ENCODE peak calls at places on chromosomes 13 and 19, in nine cellular contexts. S, F, J, G, A, Q, K, P and T are unnamed samples.

GRCh38 chr13:101596803-101597202 is 144.3 kb downstream of the ITGBL1 start:
- DNase-seq in K (no peak), S (no peak), P (no peak), G (no peak), A (no peak), J (no peak), F (no peak), Q (no peak), T (no peak)

GRCh38 chr19:8355631-8356402 is 8.1 kb upstream of the ANGPTL4 start:
- DNase-seq in P (no peak), S (no peak), Q (no peak), K (peak; percentile 47), F (no peak), J (no peak), G (peak; percentile 97), A (no peak), T (no peak)

GRCh38 chr19:15161028-15161984 is 39.5 kb downstream of the NOTCH3 start:
- DNase-seq in Q (no peak), F (peak; percentile 32), J (no peak), K (peak; percentile 35), A (peak; percentile 68), P (peak; percentile 43), S (no peak), G (no peak), T (no peak)

GRCh38 chr13:105213512-105213911 is 1322.0 kb downstream of the EFNB2 start:
- DNase-seq in G (peak; percentile 7), K (no peak), S (no peak), Q (no peak), F (no peak), P (peak; percentile 21), A (no peak), J (no peak), T (no peak)

GRCh38 chr13:94195715-94196114 is 283.8 kb downstream of the DCT start:
- DNase-seq in P (no peak), F (no peak), Q (no peak), J (no peak), S (no peak), G (peak; percentile 91), A (no peak), K (no peak), T (no peak)

GRCh38 chr19:35260694-35261304 is 8.0 kb upstream of the USF2 start:
- DNase-seq in F (no peak), J (peak; percentile 41), K (peak; percentile 13), S (peak; percentile 58), A (peak; percentile 3), Q (peak; percentile 55), P (peak; percentile 0), G (no peak), T (peak; percentile 51)

GRCh38 chr13:25775986-25776385 is 275.8 kb downstream of the SHISA2 start:
- DNase-seq in Q (no peak), P (no peak), K (no peak), F (peak; percentile 20), S (no peak), J (no peak), A (no peak), G (no peak), T (no peak)

GRCh38 chr13:24264976-24265375 is 44.4 kb upstream of the C1QTNF9 start:
- DNase-seq in F (no peak), J (no peak), S (no peak), A (no peak), K (peak; percentile 21), G (no peak), Q (peak; percentile 91), P (no peak), T (no peak)

GRCh38 chr19:54587026-54587425 is 6.4 kb upstream of the LILRA1 start:
- DNase-seq in F (no peak), G (no peak), A (no peak), P (no peak), S (peak; percentile 49), K (no peak), Q (no peak), J (no peak), T (no peak)

GRCh38 chr19:35403116-35403760 is 32.4 kb downstream of the GPR42 start:
- DNase-seq in G (peak; percentile 44), K (no peak), P (no peak), J (no peak), Q (no peak), A (no peak), F (no peak), S (no peak), T (no peak)

GRCh38 chr13:66675620-66676019 is 554.5 kb downstream of the PCDH9 start:
- DNase-seq in G (peak; percentile 39), A (no peak), K (no peak), Q (no peak), J (no peak), F (no peak), S (no peak), P (no peak), T (no peak)

GRCh38 chr19:2221250-2221831 is 14.8 kb downstream of the PLEKHJ1 start:
- DNase-seq in Q (no peak), G (no peak), K (peak; percentile 67), F (no peak), P (no peak), J (no peak), A (no peak), S (no peak), T (no peak)

GRCh38 chr13:46743191-46743590 is 53.8 kb downstream of the ESD start:
- DNase-seq in P (no peak), A (no peak), Q (no peak), S (no peak), G (peak; percentile 19), K (no peak), F (no peak), J (no peak), T (no peak)

GRCh38 chr13:113768018-113768905 is 9.2 kb downstream of the TMEM255B start:
- DNase-seq in Q (peak; percentile 48), A (no peak), F (no peak), G (no peak), S (no peak), J (no peak), K (no peak), P (no peak), T (no peak)

GRCh38 chr13:113767366-113767765 is 8.3 kb downstream of the TMEM255B start:
- DNase-seq in J (no peak), A (no peak), S (no peak), Q (no peak), G (no peak), K (no peak), F (no peak), P (no peak), T (no peak)

GRCh38 chr13:113769881-113770280 is 10.9 kb downstream of the TMEM255B start:
- DNase-seq in A (no peak), Q (peak; percentile 51), S (no peak), J (peak; percentile 34), F (no peak), P (no peak), G (no peak), K (no peak), T (no peak)

GRCh38 chr13:113770441-113770840 is 11.4 kb downstream of the TMEM255B start:
- DNase-seq in G (no peak), K (no peak), F (no peak), S (no peak), P (no peak), J (peak; percentile 59), A (no peak), Q (peak; percentile 46), T (no peak)

DNA sequence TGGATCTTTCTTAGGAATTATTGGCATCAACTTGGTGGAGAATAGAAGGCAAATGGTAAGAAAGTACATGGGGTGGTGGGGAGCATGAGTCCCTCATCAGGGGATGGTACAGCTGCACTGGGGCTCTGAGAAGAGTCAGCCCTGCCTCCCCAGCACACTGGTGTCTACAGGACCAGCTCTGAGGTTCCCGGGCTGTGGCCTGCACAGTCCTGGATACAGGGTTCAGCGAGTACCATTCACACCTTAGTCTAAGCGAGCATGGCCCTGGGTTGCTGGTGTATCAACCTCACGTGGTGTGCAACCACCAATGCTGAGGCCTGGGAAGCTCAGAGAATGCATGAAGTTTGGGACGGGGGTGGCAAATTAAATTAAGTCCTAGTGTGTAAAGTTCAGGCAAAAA is 10.1 kb downstream of the TMEM255B start:
- DNase-seq in A (no peak), S (no peak), G (no peak), K (no peak), F (no peak), P (no peak), J (no peak), Q (peak; percentile 58), T (no peak)
- TF ChIP-seq CTCF in A (no peak), S (no peak), G (no peak), K (no peak), F (no peak), P (no peak), J (no peak), Q (no peak), T (no peak)

DNA sequence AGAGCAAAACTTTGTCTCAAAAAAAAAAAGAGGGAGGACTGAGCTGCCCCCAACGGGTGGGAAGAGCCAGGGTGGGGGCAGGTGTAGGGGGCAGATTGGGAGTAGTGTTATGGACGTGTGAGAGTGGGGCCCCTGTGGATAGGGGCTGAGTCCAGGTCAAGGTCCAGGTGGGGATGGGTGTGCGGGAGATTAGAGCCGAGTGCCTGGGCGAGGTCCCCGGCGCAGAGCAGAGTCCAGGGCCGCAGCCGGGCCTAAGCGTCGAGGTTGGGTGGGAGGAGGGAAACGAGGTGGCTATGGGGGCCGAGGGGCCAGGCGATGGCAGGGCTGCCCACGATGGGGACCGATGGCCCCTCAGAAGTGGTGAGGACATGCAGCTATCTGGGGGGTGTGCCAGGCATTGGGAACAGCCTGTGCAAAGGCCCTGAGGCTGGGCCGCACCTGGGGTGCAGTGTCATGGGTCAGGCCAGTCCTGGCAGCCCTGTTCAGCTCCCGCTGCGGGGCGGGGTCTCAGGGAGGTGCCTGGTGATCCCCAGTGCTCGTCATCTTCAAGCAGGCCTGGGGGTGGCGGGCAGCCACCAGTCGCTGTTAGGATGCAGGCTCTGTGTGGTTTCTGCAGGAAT is 12.3 kb upstream of the MISP start:
- DNase-seq in F (no peak), J (no peak), P (no peak), K (no peak), Q (no peak), A (no peak), G (no peak), S (no peak), T (no peak)
- TF ChIP-seq CTCF in F (no peak), J (no peak), P (no peak), K (no peak), Q (no peak), A (no peak), G (no peak), S (no peak), T (no peak)

GRCh38 chr13:54965881-54966280 is 1937.3 kb downstream of the OLFM4 start:
- DNase-seq in S (no peak), G (no peak), J (no peak), K (no peak), F (no peak), A (no peak), Q (no peak), P (no peak), T (no peak)
- TF ChIP-seq CTCF in S (no peak), G (no peak), J (no peak), K (no peak), F (no peak), A (no peak), Q (no peak), P (no peak), T (no peak)

DNA sequence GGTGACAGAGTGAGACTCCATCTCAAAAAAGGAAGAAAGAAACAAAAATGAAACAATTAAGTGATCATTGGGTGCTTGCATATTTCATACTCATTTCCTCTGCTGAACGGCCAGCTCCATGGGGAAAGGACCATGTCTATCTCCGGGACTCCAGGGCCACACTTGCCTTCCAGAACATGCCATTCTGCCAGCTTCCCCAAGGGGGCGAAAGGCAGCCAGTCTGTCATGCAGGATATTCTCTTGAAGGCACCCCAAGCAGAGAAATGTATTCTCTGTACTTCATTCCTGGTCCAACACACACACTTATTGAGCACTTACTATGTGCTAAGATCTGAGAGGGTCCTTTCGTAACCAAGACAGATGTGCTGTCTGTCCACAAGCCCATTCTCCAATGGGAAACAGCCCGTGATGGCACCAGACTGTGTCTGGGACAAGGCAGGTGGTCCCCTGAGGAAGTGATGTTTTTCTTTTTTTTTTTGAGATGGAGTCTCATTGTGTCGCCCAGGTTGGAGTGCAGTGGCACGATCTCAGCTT is 10.2 kb upstream of the CARM1 start:
- DNase-seq in J (no peak), K (peak; percentile 48), F (peak; percentile 44), G (peak; percentile 45), S (no peak), A (peak; percentile 61), P (peak; percentile 78), Q (no peak), T (no peak)
- TF ChIP-seq CTCF in J (no peak), K (no peak), F (peak; percentile 55), G (peak; percentile 50), S (no peak), A (peak; percentile 60), P (peak; percentile 29), Q (peak; percentile 7), T (peak; percentile 70)